ENCODE peak calls at places on chromosome 3, in five cellular contexts. Z is fibroblast of the aortic adventitia, G is esophagus muscularis mucosa, N is GM20000, K is GM06990. I is an unnamed sample.

GRCh38 chr3:127124135-127124534 is 68.8 kb upstream of the PRR23E start:
- DNase-seq in Z (peak; percentile 10), G (no peak), N (no peak), K (no peak), I (no peak)

GRCh38 chr3:114213669-114214541 is 23.5 kb downstream of the ZNF80 start:
- DNase-seq in Z (peak; percentile 75), G (no peak), N (peak; percentile 73), K (peak; percentile 80), I (peak; percentile 88)

GRCh38 chr3:195462308-195462610 is 19.4 kb upstream of the ACAP2 start:
- DNase-seq in Z (no peak), G (no peak), N (no peak), K (no peak), I (no peak)

GRCh38 chr3:195365371-195365770 is 77.4 kb downstream of the ACAP2 start:
- DNase-seq in Z (no peak), G (no peak), N (no peak), K (no peak), I (no peak)

GRCh38 chr3:134253475-134254231 is 3.0 kb upstream of the RYK start:
- DNase-seq in Z (no peak), G (no peak), N (no peak), K (peak; percentile 8), I (no peak)

GRCh38 chr3:171676600-171677175 is 133.6 kb downstream of the PLD1 start:
- DNase-seq in Z (no peak), G (no peak), N (no peak), K (no peak), I (no peak)

GRCh38 chr3:122668930-122669730 is 11.5 kb upstream of the PARP14 start:
- DNase-seq in Z (peak; percentile 48), G (no peak), N (no peak), K (peak; percentile 50), I (peak; percentile 60)

GRCh38 chr3:123151251-123151705 is 50.5 kb upstream of the SEC22A start:
- DNase-seq in Z (no peak), G (no peak), N (no peak), K (no peak), I (no peak)

GRCh38 chr3:123508176-123508575 is 59.3 kb upstream of the ADCY5 start:
- DNase-seq in Z (no peak), G (peak; percentile 60), N (no peak), K (no peak), I (no peak)

DNA sequence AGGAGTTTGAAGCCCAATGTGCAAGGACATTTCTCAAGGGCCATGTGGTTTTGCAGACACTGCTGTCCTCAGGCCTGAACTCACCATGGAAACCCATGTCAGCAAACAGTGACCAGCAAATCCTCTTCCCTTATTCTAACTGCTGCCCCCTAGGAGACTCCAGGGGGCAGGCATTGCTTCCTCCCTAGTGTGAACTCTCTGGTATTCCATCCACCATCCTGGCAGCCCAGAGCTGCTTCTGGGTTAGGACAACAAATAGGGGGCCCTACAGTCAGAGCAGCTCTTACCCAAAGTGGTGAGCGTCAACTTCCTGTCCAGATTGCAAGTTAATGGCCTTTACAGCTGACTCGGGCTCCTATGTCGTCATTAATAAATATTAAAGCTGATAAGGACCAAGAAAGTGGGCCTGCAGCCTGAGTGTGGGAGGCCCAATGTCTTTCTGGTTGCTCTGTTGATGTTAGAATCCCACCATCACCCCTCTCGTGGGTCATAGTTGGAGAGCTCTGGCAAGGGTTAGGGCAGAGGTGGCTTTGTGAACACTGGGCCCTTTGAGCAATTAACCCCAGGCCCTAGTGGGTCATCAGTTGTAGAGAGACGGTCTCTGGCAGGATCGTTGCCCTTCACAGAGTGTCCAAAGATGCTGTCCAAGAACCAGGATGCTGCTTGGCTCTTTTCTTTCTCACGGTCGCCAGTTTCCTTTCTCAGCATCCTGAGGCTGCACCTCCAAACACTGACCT is 41.5 kb downstream of the TGM4 start:
- DNase-seq in Z (peak; percentile 10), G (no peak), N (no peak), K (no peak), I (no peak)
- TF ChIP-seq CTCF in Z (no peak), G (no peak), N (no peak), K (no peak), I (no peak)

GRCh38 chr3:33318709-33319380 is 41.6 kb downstream of the FBXL2 start:
- DNase-seq in Z (peak; percentile 19), G (no peak), N (no peak), K (no peak), I (peak; percentile 2)
- TF ChIP-seq CTCF in Z (peak; percentile 33), G (peak; percentile 16), N (no peak), K (peak; percentile 36), I (no peak)

GRCh38 chr3:64166584-64167155 is 58.6 kb downstream of the PRICKLE2 start:
- DNase-seq in Z (peak; percentile 94), G (no peak), N (no peak), K (no peak), I (no peak)
- TF ChIP-seq CTCF in Z (peak; percentile 68), G (peak; percentile 49), N (no peak), K (no peak), I (no peak)

GRCh38 chr3:158801696-158802398 is at the start of gene MFSD1:
- DNase-seq in Z (peak; percentile 91), G (peak; percentile 99), N (peak; percentile 90), K (peak; percentile 88), I (peak; percentile 94)

GRCh38 chr3:158801200-158801599 is 654 bp upstream of the MFSD1 start:
- DNase-seq in Z (peak; percentile 32), G (no peak), N (peak; percentile 11), K (no peak), I (peak; percentile 4)

GRCh38 chr3:158804441-158804840 is 2.6 kb downstream of the MFSD1 start:
- DNase-seq in Z (no peak), G (no peak), N (no peak), K (no peak), I (no peak)

GRCh38 chr3:158802399-158803023 is 657 bp downstream of the MFSD1 start:
- DNase-seq in Z (peak; percentile 46), G (no peak), N (peak; percentile 32), K (no peak), I (peak; percentile 28)
- TF ChIP-seq CTCF in Z (no peak), G (no peak), N (no peak), K (no peak), I (no peak)

GRCh38 chr3:18872466-18872865 is 275.8 kb upstream of the KCNH8 start:
- DNase-seq in Z (no peak), G (no peak), N (no peak), K (no peak), I (no peak)
- TF ChIP-seq CTCF in Z (no peak), G (no peak), N (no peak), K (peak; percentile 51), I (no peak)

GRCh38 chr3:154728285-154728684 is 298.3 kb upstream of the GPR149 start:
- DNase-seq in Z (no peak), G (no peak), N (no peak), K (no peak), I (no peak)

GRCh38 chr3:154730221-154730620 is 300.2 kb upstream of the GPR149 start:
- DNase-seq in Z (peak; percentile 9), G (no peak), N (no peak), K (no peak), I (no peak)
- TF ChIP-seq CTCF in Z (no peak), G (no peak), N (no peak), K (no peak), I (no peak)

GRCh38 chr3:161096771-161097367 is 8.3 kb downstream of the B3GALNT1 start:
- DNase-seq in Z (no peak), G (no peak), N (no peak), K (no peak), I (peak; percentile 41)
- TF ChIP-seq CTCF in Z (peak; percentile 14), G (no peak), N (peak; percentile 2), K (peak; percentile 51), I (peak; percentile 40)

GRCh38 chr3:128367726-128368125 is 99.0 kb downstream of the DNAJB8 start:
- DNase-seq in Z (no peak), G (no peak), N (no peak), K (no peak), I (no peak)

GRCh38 chr3:128372281-128372680 is 94.4 kb downstream of the DNAJB8 start:
- DNase-seq in Z (no peak), G (no peak), N (peak; percentile 54), K (no peak), I (peak; percentile 26)

GRCh38 chr3:128368626-128369025 is 98.1 kb downstream of the DNAJB8 start:
- DNase-seq in Z (no peak), G (no peak), N (no peak), K (no peak), I (no peak)

GRCh38 chr3:128369106-128369708 is 97.5 kb downstream of the DNAJB8 start:
- DNase-seq in Z (no peak), G (no peak), N (no peak), K (no peak), I (no peak)

GRCh38 chr3:128369881-128370642 is 96.6 kb downstream of the DNAJB8 start:
- DNase-seq in Z (no peak), G (no peak), N (no peak), K (no peak), I (no peak)
- TF ChIP-seq CTCF in Z (no peak), G (no peak), N (peak; percentile 3), K (no peak), I (no peak)

I was measured in activated CD8-positive, alpha-beta T cell treated with anti-CD3 and anti-CD28 coated beads for 36 hours.